ENCODE peak calls at places on chromosome 11, in four cellular contexts. S is BE2C, D is B cell, T is H54. Z is an unnamed sample.

GRCh38 chr11:35289821-35290220 is 129.5 kb downstream of the SLC1A2 start:
- DNase-seq in S (no peak), D (no peak), T (peak; percentile 33), Z (no peak)

GRCh38 chr11:70064726-70065317 is 13.3 kb upstream of the ANO1 start:
- DNase-seq in S (no peak), D (no peak), T (no peak), Z (peak; percentile 41)

GRCh38 chr11:9716275-9717039 is 52.6 kb downstream of the SWAP70 start:
- DNase-seq in S (no peak), D (peak; percentile 66), T (no peak), Z (no peak)

GRCh38 chr11:75954039-75954438 is 139.0 kb downstream of the UVRAG start:
- DNase-seq in S (no peak), D (no peak), T (no peak), Z (no peak)

GRCh38 chr11:118441770-118442169 is 5.5 kb downstream of the KMT2A start:
- DNase-seq in S (no peak), D (no peak), T (no peak), Z (no peak)

GRCh38 chr11:35166369-35167360 is 27.7 kb downstream of the CD44 start:
- DNase-seq in S (no peak), D (peak; percentile 31), T (peak; percentile 44), Z (no peak)

GRCh38 chr11:125036933-125037332 is 26.2 kb upstream of the SLC37A2 start:
- DNase-seq in S (no peak), D (no peak), T (peak; percentile 6), Z (no peak)

GRCh38 chr11:2103666-2104523 is 35.3 kb downstream of the IGF2 start:
- DNase-seq in S (no peak), D (no peak), T (no peak), Z (no peak)

GRCh38 chr11:93249437-93250210 is 51.8 kb upstream of the SLC36A4 start:
- DNase-seq in S (no peak), D (no peak), T (no peak), Z (no peak)

GRCh38 chr11:79374707-79375106 is 66.1 kb downstream of the TENM4 start:
- DNase-seq in S (no peak), D (no peak), T (no peak), Z (no peak)

GRCh38 chr11:123238297-123238696 is 43.2 kb upstream of the CLMP start:
- DNase-seq in S (no peak), D (no peak), T (no peak), Z (no peak)

GRCh38 chr11:112391086-112391485 is 130.4 kb upstream of the PLET1 start:
- DNase-seq in S (no peak), D (no peak), T (no peak), Z (no peak)

GRCh38 chr11:5007561-5007960 is 12.9 kb downstream of the OR51L1 start:
- DNase-seq in S (no peak), D (no peak), T (no peak), Z (no peak)

GRCh38 chr11:66080055-66080817 is 10.2 kb downstream of the PACS1 start:
- DNase-seq in S (peak; percentile 54), D (peak; percentile 32), T (peak; percentile 53), Z (no peak)

GRCh38 chr11:119027561-119028345 is 2.9 kb downstream of the SLC37A4 start:
- DNase-seq in S (no peak), D (no peak), T (no peak), Z (no peak)

GRCh38 chr11:125345706-125346561 is 150.1 kb downstream of the FEZ1 start:
- DNase-seq in S (peak; percentile 70), D (peak; percentile 22), T (peak; percentile 42), Z (peak; percentile 87)

GRCh38 chr11:100963375-100963774 is 166.2 kb downstream of the PGR start:
- DNase-seq in S (no peak), D (no peak), T (no peak), Z (no peak)

GRCh38 chr11:127074151-127074761 is 73.7 kb upstream of the KIRREL3 start:
- DNase-seq in S (peak; percentile 56), D (peak; percentile 4), T (peak; percentile 50), Z (no peak)

GRCh38 chr11:78050964-78051831 is 12.5 kb upstream of the THRSP start:
- DNase-seq in S (no peak), D (no peak), T (no peak), Z (no peak)

GRCh38 chr11:116605543-116605942 is 167.2 kb downstream of the BUD13 start:
- DNase-seq in S (peak; percentile 34), D (no peak), T (no peak), Z (peak; percentile 96)

GRCh38 chr11:85893378-85893777 is 38.2 kb downstream of the CCDC83 start:
- DNase-seq in S (no peak), D (no peak), T (no peak), Z (no peak)

GRCh38 chr11:74685905-74686304 is 45.3 kb downstream of the CHRDL2 start:
- DNase-seq in S (peak; percentile 2), D (no peak), T (no peak), Z (no peak)

GRCh38 chr11:118214210-118214914 is 10.4 kb downstream of the JAML start:
- DNase-seq in S (no peak), D (peak; percentile 54), T (no peak), Z (no peak)

Z was measured in H1.